ENCODE peak calls at places on chromosomes 7 and 10, in ten cellular contexts. J, I, M, Q, K, Y, O, R, E and V are unnamed samples.

GRCh38 chr10:97263971-97264370 is 28.5 kb downstream of the ARHGAP19 start:
- DNase-seq in I (no peak), M (no peak), J (no peak), R (no peak), E (peak; percentile 90), K (no peak), Y (no peak), Q (no peak), O (no peak), V (no peak)

GRCh38 chr10:133442191-133442966 is 11.4 kb upstream of the SCART1 start:
- DNase-seq in Q (no peak), O (no peak), J (no peak), K (no peak), R (no peak), M (no peak), I (no peak), E (no peak), Y (no peak), V (no peak)

GRCh38 chr7:24573554-24574338 is 494 bp downstream of the PALS2 start:
- DNase-seq in O (peak; percentile 54), I (peak; percentile 36), M (peak; percentile 50), Q (peak; percentile 15), R (peak; percentile 51), E (peak; percentile 77), K (peak; percentile 57), J (peak; percentile 71), Y (peak; percentile 85), V (peak; percentile 67)

GRCh38 chr7:154986200-154986599 is 16.7 kb downstream of the PAXIP1 start:
- DNase-seq in J (no peak), Y (no peak), O (no peak), E (no peak), M (no peak), I (no peak), R (no peak), K (no peak), Q (no peak), V (no peak)

GRCh38 chr10:123926401-123927264 is 35.0 kb upstream of the CPXM2 start:
- DNase-seq in E (no peak), K (peak; percentile 5), R (no peak), Y (peak; percentile 81), M (peak; percentile 1), I (no peak), O (no peak), Q (no peak), J (peak; percentile 53), V (peak; percentile 29)

GRCh38 chr10:104642311-104643022 is 1.4 kb downstream of the SORCS3 start:
- DNase-seq in K (peak; percentile 5), R (peak; percentile 90), J (no peak), E (peak; percentile 88), Q (no peak), O (peak; percentile 2), M (no peak), I (peak; percentile 39), Y (peak; percentile 67), V (peak; percentile 52)

GRCh38 chr10:104218751-104219150 is 13.4 kb downstream of the CFAP43 start:
- DNase-seq in R (no peak), J (no peak), I (no peak), Y (no peak), O (no peak), E (no peak), M (no peak), K (no peak), Q (no peak), V (no peak)

GRCh38 chr10:97011397-97011796 is 174.4 kb downstream of the SLIT1 start:
- DNase-seq in J (no peak), E (no peak), Y (no peak), K (no peak), M (no peak), R (no peak), O (no peak), I (no peak), Q (no peak), V (no peak)

GRCh38 chr10:88974012-88974411 is 16.6 kb upstream of the FAS start:
- DNase-seq in J (no peak), Q (no peak), E (no peak), O (peak; percentile 53), K (no peak), I (no peak), Y (peak; percentile 63), M (peak; percentile 47), R (no peak), V (no peak)

GRCh38 chr10:112360308-112361270 is 13.3 kb upstream of the ACSL5 start:
- DNase-seq in K (peak; percentile 56), R (no peak), M (peak; percentile 21), I (peak; percentile 38), E (peak; percentile 43), Q (peak; percentile 54), J (peak; percentile 57), Y (peak; percentile 81), O (peak; percentile 30), V (peak; percentile 74)

GRCh38 chr10:26855186-26855585 is 5.6 kb downstream of the ABI1 start:
- DNase-seq in M (peak; percentile 50), Q (no peak), K (no peak), E (no peak), I (no peak), J (peak; percentile 53), Y (peak; percentile 81), O (peak; percentile 23), R (no peak), V (peak; percentile 74)

GRCh38 chr10:102778781-102779180 is 35.0 kb downstream of the WBP1L start:
- DNase-seq in I (no peak), J (no peak), M (no peak), K (no peak), E (no peak), Y (no peak), Q (no peak), O (no peak), R (no peak), V (peak; percentile 27)
- H3K4me3 ChIP-seq in I (peak overlapping the region; percentile 66), J (no peak overlapping the region), M (no peak overlapping the region), K (no peak overlapping the region), E (no peak overlapping the region), Y (no peak overlapping the region), Q (no peak overlapping the region), O (no peak overlapping the region), R (no peak overlapping the region), V (no peak overlapping the region)

GRCh38 chr10:30056767-30057355 is 2.5 kb downstream of the JCAD start:
- DNase-seq in Y (no peak), Q (no peak), M (no peak), K (peak; percentile 49), E (peak; percentile 96), J (no peak), R (no peak), I (no peak), O (no peak), V (no peak)
- H3K4me3 ChIP-seq in Y (peak overlapping the region; percentile 76), Q (no peak overlapping the region), M (peak overlapping the region; percentile 99), K (peak overlapping the region; percentile 6), E (no peak overlapping the region), J (no peak overlapping the region), R (no peak overlapping the region), I (peak overlapping the region; percentile 80), O (no peak overlapping the region), V (no peak overlapping the region)

DNA sequence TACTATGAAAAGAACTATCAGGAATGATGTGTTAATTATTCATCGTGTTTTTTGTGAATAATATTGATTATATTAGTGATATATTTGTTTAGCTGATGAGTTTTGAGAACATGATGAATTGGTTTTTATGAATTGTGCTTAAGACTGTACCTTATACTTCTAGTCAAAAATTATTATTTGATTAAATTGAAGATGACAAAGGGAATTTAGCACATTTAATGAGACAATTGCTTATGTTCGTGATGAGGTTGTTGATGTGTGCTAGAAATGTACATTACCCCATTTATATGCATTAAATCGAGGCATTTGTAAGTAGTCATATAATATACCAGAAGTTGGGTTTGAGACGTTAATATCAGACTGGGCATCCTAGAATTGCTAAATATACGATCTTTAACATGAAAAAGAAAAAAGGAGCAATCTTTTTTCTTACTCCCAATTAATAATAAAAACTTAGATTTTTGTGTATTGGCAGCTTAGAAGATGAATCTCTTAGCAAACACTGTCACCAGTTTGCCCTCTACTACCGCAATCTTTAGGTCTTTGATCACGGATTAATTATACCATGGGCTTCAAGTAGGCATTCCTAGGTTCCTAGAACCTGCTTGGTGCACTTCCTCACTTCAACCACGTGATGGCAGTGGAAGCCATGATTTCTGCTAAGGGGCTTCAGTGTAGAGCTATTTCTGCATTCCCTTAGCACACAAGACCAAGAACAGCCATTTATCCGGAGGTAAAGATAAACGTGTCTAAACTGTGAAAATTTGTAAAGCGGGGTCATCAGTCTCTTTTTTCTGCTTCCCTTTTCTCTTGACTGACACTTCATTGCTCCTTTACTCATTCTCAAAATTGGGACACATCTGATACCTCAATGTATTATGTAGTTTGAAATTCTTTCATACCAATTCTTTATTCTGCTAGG is 1.6 kb downstream of the KLHDC10 start:
- DNase-seq in M (peak; percentile 90), Q (no peak), J (peak; percentile 75), R (peak; percentile 61), I (no peak), K (peak; percentile 95), E (peak; percentile 92), O (peak; percentile 75), Y (peak; percentile 88), V (peak; percentile 84)
- H3K4me3 ChIP-seq in M (no peak overlapping the region), Q (no peak overlapping the region), J (peak overlapping the region; percentile 69), R (no peak overlapping the region), I (peak overlapping the region; percentile 73), K (peak overlapping the region; percentile 91), E (no peak overlapping the region), O (peak overlapping the region; percentile 87), Y (peak overlapping the region; percentile 97), V (peak overlapping the region; percentile 90)

GRCh38 chr7:131655866-131656265 is 99.4 kb upstream of the PODXL start:
- DNase-seq in I (no peak), J (no peak), K (no peak), Y (no peak), E (no peak), Q (no peak), O (no peak), M (no peak), R (no peak), V (no peak)

GRCh38 chr7:131653418-131654248 is 97.2 kb upstream of the PODXL start:
- DNase-seq in M (peak; percentile 41), K (no peak), E (peak; percentile 46), Q (no peak), O (no peak), R (no peak), I (no peak), J (no peak), Y (peak; percentile 71), V (no peak)

GRCh38 chr7:131655447-131655846 is 99.0 kb upstream of the PODXL start:
- DNase-seq in K (no peak), M (no peak), R (no peak), J (no peak), Q (no peak), Y (no peak), E (no peak), O (no peak), I (no peak), V (no peak)

GRCh38 chr7:131654249-131654558 is 97.8 kb upstream of the PODXL start:
- DNase-seq in E (no peak), I (no peak), O (no peak), Y (no peak), K (no peak), R (no peak), Q (no peak), M (no peak), J (no peak), V (no peak)

DNA sequence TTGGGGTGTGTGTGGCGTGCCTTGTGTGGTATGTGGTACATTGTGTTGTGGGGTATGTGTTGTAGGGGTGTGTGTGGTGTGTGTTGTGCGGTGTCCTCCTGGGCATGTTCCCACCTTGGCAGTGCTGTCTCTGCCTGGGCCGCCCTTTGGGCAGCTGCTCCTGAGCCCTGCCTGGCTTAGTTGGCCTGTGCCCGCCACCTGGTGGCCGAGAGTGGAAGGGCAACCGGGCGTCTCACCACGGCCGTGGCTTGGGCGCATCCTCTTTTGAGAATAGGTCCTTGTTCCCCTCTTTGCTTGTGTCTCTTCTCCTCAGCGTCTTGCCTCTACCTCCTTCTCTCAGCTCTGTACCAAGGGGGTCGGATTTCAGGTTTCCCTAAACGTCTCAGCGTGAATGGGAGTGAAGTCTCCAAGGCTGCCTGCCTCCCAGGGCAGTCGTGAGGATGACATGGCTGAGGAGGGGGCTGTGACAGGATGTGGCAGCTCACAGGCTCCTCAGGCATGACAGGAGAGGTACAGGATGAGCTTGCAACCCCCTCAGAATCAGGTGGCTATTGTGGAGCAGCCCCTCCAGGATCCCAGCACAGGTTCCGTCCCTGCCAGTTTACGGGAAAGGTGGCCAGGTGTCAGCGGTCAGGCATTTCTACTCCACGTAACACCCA is 98.4 kb upstream of the PODXL start:
- DNase-seq in I (peak; percentile 91), K (peak; percentile 78), M (peak; percentile 72), O (peak; percentile 44), J (peak; percentile 40), Q (peak; percentile 81), E (peak; percentile 93), R (peak; percentile 90), Y (peak; percentile 93), V (peak; percentile 69)
- H3K4me3 ChIP-seq in I (no peak overlapping the region), K (no peak overlapping the region), M (no peak overlapping the region), O (no peak overlapping the region), J (no peak overlapping the region), Q (no peak overlapping the region), E (no peak overlapping the region), R (no peak overlapping the region), Y (no peak overlapping the region), V (no peak overlapping the region)